ENCODE peak calls at places on chromosomes 2 and 18, in ten cellular contexts. One of them, this sample, is unnamed.
A peak's percentile ranks its signal among the peaks of the same experiment; 100 is the strongest.

GRCh38 chr2:1881998-1882397 is 137.7 kb upstream of the PXDN start:
- DNase-seq in fibroblast of lung: no peak
- DNase-seq in CD4-positive, CD25-positive, alpha-beta regulatory T cell: no peak
- DNase-seq in transverse colon: no peak
- DNase-seq in H9: no peak
- DNase-seq in Peyer's patch: no peak
- DNase-seq in lower lobe of right lung: no peak
- DNase-seq in ovary: no peak
- DNase-seq in body of pancreas: no peak
- DNase-seq in thoracic aorta: no peak
- DNase-seq in this sample: no peak

GRCh38 chr18:37520508-37520907 is 45.1 kb downstream of the CELF4 start:
- DNase-seq in fibroblast of lung: no peak
- DNase-seq in CD4-positive, CD25-positive, alpha-beta regulatory T cell: no peak
- DNase-seq in transverse colon: no peak
- DNase-seq in H9: no peak
- DNase-seq in Peyer's patch: no peak
- DNase-seq in lower lobe of right lung: no peak
- DNase-seq in ovary: no peak
- DNase-seq in body of pancreas: no peak
- DNase-seq in thoracic aorta: no peak
- DNase-seq in this sample: no peak

GRCh38 chr2:69833752-69834151 is 4.3 kb downstream of the GMCL1 start:
- DNase-seq in fibroblast of lung: no peak
- DNase-seq in CD4-positive, CD25-positive, alpha-beta regulatory T cell: no peak
- DNase-seq in transverse colon: no peak
- DNase-seq in H9: no peak
- DNase-seq in Peyer's patch: no peak
- DNase-seq in lower lobe of right lung: no peak
- DNase-seq in ovary: no peak
- DNase-seq in body of pancreas: no peak
- DNase-seq in thoracic aorta: no peak
- DNase-seq in this sample: no peak

GRCh38 chr18:70454705-70455322 is 166.0 kb downstream of the SOCS6 start:
- DNase-seq in fibroblast of lung: peak; percentile 61
- DNase-seq in CD4-positive, CD25-positive, alpha-beta regulatory T cell: peak; percentile 66
- DNase-seq in transverse colon: no peak
- DNase-seq in H9: no peak
- DNase-seq in Peyer's patch: peak; percentile 64
- DNase-seq in lower lobe of right lung: no peak
- DNase-seq in ovary: no peak
- DNase-seq in body of pancreas: peak; percentile 22
- DNase-seq in thoracic aorta: no peak
- DNase-seq in this sample: no peak

GRCh38 chr2:210195066-210195852 is 24.1 kb upstream of the KANSL1L start:
- DNase-seq in fibroblast of lung: peak; percentile 40
- DNase-seq in CD4-positive, CD25-positive, alpha-beta regulatory T cell: peak; percentile 63
- DNase-seq in transverse colon: no peak
- DNase-seq in H9: no peak
- DNase-seq in Peyer's patch: no peak
- DNase-seq in lower lobe of right lung: no peak
- DNase-seq in ovary: no peak
- DNase-seq in body of pancreas: no peak
- DNase-seq in thoracic aorta: no peak
- DNase-seq in this sample: no peak

GRCh38 chr2:12534646-12535263 is 182.0 kb upstream of the TRIB2 start:
- DNase-seq in fibroblast of lung: peak; percentile 98
- DNase-seq in CD4-positive, CD25-positive, alpha-beta regulatory T cell: no peak
- DNase-seq in transverse colon: no peak
- DNase-seq in H9: no peak
- DNase-seq in Peyer's patch: no peak
- DNase-seq in lower lobe of right lung: no peak
- DNase-seq in ovary: no peak
- DNase-seq in body of pancreas: no peak
- DNase-seq in thoracic aorta: no peak
- DNase-seq in this sample: no peak

GRCh38 chr2:188435115-188435514 is 143.4 kb downstream of the GULP1 start:
- DNase-seq in fibroblast of lung: no peak
- DNase-seq in CD4-positive, CD25-positive, alpha-beta regulatory T cell: no peak
- DNase-seq in transverse colon: no peak
- DNase-seq in H9: no peak
- DNase-seq in Peyer's patch: no peak
- DNase-seq in lower lobe of right lung: no peak
- DNase-seq in ovary: no peak
- DNase-seq in body of pancreas: no peak
- DNase-seq in thoracic aorta: no peak
- DNase-seq in this sample: no peak

GRCh38 chr2:45049937-45050336 is 40.7 kb upstream of the SIX2 start:
- DNase-seq in fibroblast of lung: no peak
- DNase-seq in CD4-positive, CD25-positive, alpha-beta regulatory T cell: no peak
- DNase-seq in transverse colon: no peak
- DNase-seq in H9: no peak
- DNase-seq in Peyer's patch: no peak
- DNase-seq in lower lobe of right lung: no peak
- DNase-seq in ovary: no peak
- DNase-seq in body of pancreas: no peak
- DNase-seq in thoracic aorta: no peak
- DNase-seq in this sample: no peak

GRCh38 chr18:46555724-46556123 is 101.3 kb downstream of the LOXHD1 start:
- DNase-seq in fibroblast of lung: peak; percentile 1
- DNase-seq in CD4-positive, CD25-positive, alpha-beta regulatory T cell: peak; percentile 10
- DNase-seq in transverse colon: no peak
- DNase-seq in H9: peak; percentile 63
- DNase-seq in Peyer's patch: no peak
- DNase-seq in lower lobe of right lung: no peak
- DNase-seq in ovary: no peak
- DNase-seq in body of pancreas: no peak
- DNase-seq in thoracic aorta: no peak
- DNase-seq in this sample: no peak

GRCh38 chr18:21336846-21337245 is 94.8 kb downstream of the GREB1L start:
- DNase-seq in fibroblast of lung: peak; percentile 63
- DNase-seq in CD4-positive, CD25-positive, alpha-beta regulatory T cell: no peak
- DNase-seq in transverse colon: no peak
- DNase-seq in H9: no peak
- DNase-seq in Peyer's patch: no peak
- DNase-seq in lower lobe of right lung: no peak
- DNase-seq in ovary: no peak
- DNase-seq in body of pancreas: no peak
- DNase-seq in thoracic aorta: no peak
- DNase-seq in this sample: no peak

GRCh38 chr2:224882291-224883171 is 159.7 kb downstream of the DOCK10 start:
- DNase-seq in fibroblast of lung: peak; percentile 93
- DNase-seq in CD4-positive, CD25-positive, alpha-beta regulatory T cell: no peak
- DNase-seq in transverse colon: no peak
- DNase-seq in H9: no peak
- DNase-seq in Peyer's patch: no peak
- DNase-seq in lower lobe of right lung: no peak
- DNase-seq in ovary: no peak
- DNase-seq in body of pancreas: no peak
- DNase-seq in thoracic aorta: no peak
- DNase-seq in this sample: no peak

GRCh38 chr2:29084561-29084960 is 10.2 kb upstream of the PCARE start:
- DNase-seq in fibroblast of lung: no peak
- DNase-seq in CD4-positive, CD25-positive, alpha-beta regulatory T cell: no peak
- DNase-seq in transverse colon: no peak
- DNase-seq in H9: no peak
- DNase-seq in Peyer's patch: no peak
- DNase-seq in lower lobe of right lung: no peak
- DNase-seq in ovary: no peak
- DNase-seq in body of pancreas: no peak
- DNase-seq in thoracic aorta: no peak
- DNase-seq in this sample: no peak

GRCh38 chr18:58110398-58110797 is 66.4 kb downstream of the NEDD4L start:
- DNase-seq in fibroblast of lung: no peak
- DNase-seq in CD4-positive, CD25-positive, alpha-beta regulatory T cell: no peak
- DNase-seq in transverse colon: no peak
- DNase-seq in H9: no peak
- DNase-seq in Peyer's patch: no peak
- DNase-seq in lower lobe of right lung: no peak
- DNase-seq in ovary: no peak
- DNase-seq in body of pancreas: no peak
- DNase-seq in thoracic aorta: no peak
- DNase-seq in this sample: no peak

GRCh38 chr2:17646096-17646554 is 105.6 kb downstream of the VSNL1 start:
- DNase-seq in fibroblast of lung: peak; percentile 78
- DNase-seq in CD4-positive, CD25-positive, alpha-beta regulatory T cell: peak; percentile 67
- DNase-seq in transverse colon: peak; percentile 64
- DNase-seq in H9: no peak
- DNase-seq in Peyer's patch: peak; percentile 71
- DNase-seq in lower lobe of right lung: no peak
- DNase-seq in ovary: peak; percentile 79
- DNase-seq in body of pancreas: peak; percentile 59
- DNase-seq in thoracic aorta: no peak
- DNase-seq in this sample: no peak

GRCh38 chr2:26578581-26578980 is 62.6 kb downstream of the CIB4 start:
- DNase-seq in fibroblast of lung: no peak
- DNase-seq in CD4-positive, CD25-positive, alpha-beta regulatory T cell: no peak
- DNase-seq in transverse colon: no peak
- DNase-seq in H9: no peak
- DNase-seq in Peyer's patch: no peak
- DNase-seq in lower lobe of right lung: no peak
- DNase-seq in ovary: no peak
- DNase-seq in body of pancreas: no peak
- DNase-seq in thoracic aorta: no peak
- DNase-seq in this sample: no peak
- H3K27me3 ChIP-seq in fibroblast of lung: peaks cover 19% of the 10 kb centered on the region
- H3K27me3 ChIP-seq in CD4-positive, CD25-positive, alpha-beta regulatory T cell: no peaks in the 10 kb centered on the region
- H3K27me3 ChIP-seq in transverse colon: no peaks in the 10 kb centered on the region
- H3K27me3 ChIP-seq in H9: no peaks in the 10 kb centered on the region
- H3K27me3 ChIP-seq in Peyer's patch: no peaks in the 10 kb centered on the region
- H3K27me3 ChIP-seq in lower lobe of right lung: peaks cover 15% of the 10 kb centered on the region
- H3K27me3 ChIP-seq in ovary: no peaks in the 10 kb centered on the region
- H3K27me3 ChIP-seq in body of pancreas: no peaks in the 10 kb centered on the region
- H3K27me3 ChIP-seq in thoracic aorta: no peaks in the 10 kb centered on the region
- H3K27me3 ChIP-seq in this sample: peaks cover 4% of the 10 kb centered on the region

GRCh38 chr2:223100061-223100511 is 48.1 kb downstream of the KCNE4 start:
- DNase-seq in fibroblast of lung: peak; percentile 77
- DNase-seq in CD4-positive, CD25-positive, alpha-beta regulatory T cell: no peak
- DNase-seq in transverse colon: peak; percentile 41
- DNase-seq in H9: no peak
- DNase-seq in Peyer's patch: no peak
- DNase-seq in lower lobe of right lung: peak; percentile 47
- DNase-seq in ovary: peak; percentile 65
- DNase-seq in body of pancreas: peak; percentile 45
- DNase-seq in thoracic aorta: no peak
- DNase-seq in this sample: no peak
- H3K4me1 ChIP-seq in fibroblast of lung: peaks cover 10% of the 10 kb centered on the region
- H3K4me1 ChIP-seq in CD4-positive, CD25-positive, alpha-beta regulatory T cell: no peaks in the 10 kb centered on the region
- H3K4me1 ChIP-seq in transverse colon: no peaks in the 10 kb centered on the region
- H3K4me1 ChIP-seq in H9: no peaks in the 10 kb centered on the region
- H3K4me1 ChIP-seq in Peyer's patch: no peaks in the 10 kb centered on the region
- H3K4me1 ChIP-seq in lower lobe of right lung: peaks cover 8% of the 10 kb centered on the region
- H3K4me1 ChIP-seq in ovary: peaks cover 4% of the 10 kb centered on the region
- H3K4me1 ChIP-seq in body of pancreas: peaks cover 29% of the 10 kb centered on the region
- H3K4me1 ChIP-seq in thoracic aorta: peaks cover 33% of the 10 kb centered on the region
- H3K4me1 ChIP-seq in this sample: no peaks in the 10 kb centered on the region

DNA sequence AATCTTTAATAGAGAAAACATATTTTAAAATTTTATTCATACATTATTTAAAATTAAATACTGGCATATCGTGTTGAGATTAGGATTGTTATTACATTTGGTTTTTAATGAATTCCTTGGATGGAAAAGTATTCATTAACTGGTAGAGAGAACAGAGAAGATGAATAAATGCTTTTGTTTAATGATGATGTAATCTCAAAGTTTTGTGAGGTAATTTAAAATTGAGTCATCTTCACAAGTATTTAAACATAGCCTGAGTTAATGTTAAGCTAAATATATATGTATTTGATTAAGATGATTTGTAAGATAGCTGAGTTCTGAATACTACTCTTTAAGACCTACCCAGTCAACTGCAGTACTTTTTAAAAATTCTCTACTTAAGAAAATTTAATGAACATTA is 713.4 kb upstream of the VRK2 start:
- DNase-seq in fibroblast of lung: no peak
- DNase-seq in CD4-positive, CD25-positive, alpha-beta regulatory T cell: no peak
- DNase-seq in transverse colon: no peak
- DNase-seq in H9: no peak
- DNase-seq in Peyer's patch: no peak
- DNase-seq in lower lobe of right lung: no peak
- DNase-seq in ovary: no peak
- DNase-seq in body of pancreas: no peak
- DNase-seq in thoracic aorta: no peak
- DNase-seq in this sample: no peak
- H3K9me3 ChIP-seq in fibroblast of lung: no peaks in the 10 kb centered on the region
- H3K9me3 ChIP-seq in CD4-positive, CD25-positive, alpha-beta regulatory T cell: no peaks in the 10 kb centered on the region
- H3K9me3 ChIP-seq in transverse colon: no peaks in the 10 kb centered on the region
- H3K9me3 ChIP-seq in H9: no peaks in the 10 kb centered on the region
- H3K9me3 ChIP-seq in Peyer's patch: no peaks in the 10 kb centered on the region
- H3K9me3 ChIP-seq in lower lobe of right lung: no peaks in the 10 kb centered on the region
- H3K9me3 ChIP-seq in ovary: no peaks in the 10 kb centered on the region
- H3K9me3 ChIP-seq in body of pancreas: no peaks in the 10 kb centered on the region
- H3K9me3 ChIP-seq in thoracic aorta: no peaks in the 10 kb centered on the region
- H3K9me3 ChIP-seq in this sample: no peaks in the 10 kb centered on the region

GRCh38 chr2:174340400-174341300 is 5.9 kb downstream of the SP9 start:
- DNase-seq in fibroblast of lung: no peak
- DNase-seq in CD4-positive, CD25-positive, alpha-beta regulatory T cell: peak; percentile 17
- DNase-seq in transverse colon: no peak
- DNase-seq in H9: peak; percentile 61
- DNase-seq in Peyer's patch: no peak
- DNase-seq in lower lobe of right lung: no peak
- DNase-seq in ovary: no peak
- DNase-seq in body of pancreas: no peak
- DNase-seq in thoracic aorta: no peak
- DNase-seq in this sample: no peak

GRCh38 chr2:174339971-174340399 is 5.2 kb downstream of the SP9 start:
- DNase-seq in fibroblast of lung: no peak
- DNase-seq in CD4-positive, CD25-positive, alpha-beta regulatory T cell: peak; percentile 22
- DNase-seq in transverse colon: no peak
- DNase-seq in H9: no peak
- DNase-seq in Peyer's patch: no peak
- DNase-seq in lower lobe of right lung: no peak
- DNase-seq in ovary: no peak
- DNase-seq in body of pancreas: no peak
- DNase-seq in thoracic aorta: no peak
- DNase-seq in this sample: no peak

GRCh38 chr2:174338626-174339570 is 4.1 kb downstream of the SP9 start:
- DNase-seq in fibroblast of lung: no peak
- DNase-seq in CD4-positive, CD25-positive, alpha-beta regulatory T cell: peak; percentile 16
- DNase-seq in transverse colon: no peak
- DNase-seq in H9: peak; percentile 73
- DNase-seq in Peyer's patch: no peak
- DNase-seq in lower lobe of right lung: no peak
- DNase-seq in ovary: no peak
- DNase-seq in body of pancreas: no peak
- DNase-seq in thoracic aorta: no peak
- DNase-seq in this sample: no peak

GRCh38 chr2:174338155-174338495 is 3.4 kb downstream of the SP9 start:
- DNase-seq in fibroblast of lung: no peak
- DNase-seq in CD4-positive, CD25-positive, alpha-beta regulatory T cell: no peak
- DNase-seq in transverse colon: no peak
- DNase-seq in H9: no peak
- DNase-seq in Peyer's patch: no peak
- DNase-seq in lower lobe of right lung: no peak
- DNase-seq in ovary: no peak
- DNase-seq in body of pancreas: no peak
- DNase-seq in thoracic aorta: no peak
- DNase-seq in this sample: no peak

DNA sequence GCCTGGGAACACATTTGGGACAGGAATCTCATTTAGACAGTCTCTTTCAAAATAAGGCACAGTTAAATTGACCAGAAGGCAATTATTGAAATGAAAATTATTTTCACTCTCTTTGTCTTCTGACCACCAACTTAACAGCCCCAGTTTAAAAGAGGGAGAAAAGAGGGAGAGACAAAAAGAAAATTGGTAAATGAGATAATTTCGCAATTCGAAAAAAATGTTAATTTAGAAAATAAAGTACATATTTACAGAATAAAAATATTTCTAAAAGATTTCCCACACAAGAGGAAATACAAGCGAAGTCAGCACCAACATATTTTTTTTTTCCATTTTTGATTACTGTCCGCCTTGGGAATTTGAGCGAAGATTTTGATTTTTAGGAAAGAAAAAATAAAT is 4.8 kb downstream of the SP9 start:
- DNase-seq in fibroblast of lung: no peak
- DNase-seq in CD4-positive, CD25-positive, alpha-beta regulatory T cell: no peak
- DNase-seq in transverse colon: no peak
- DNase-seq in H9: no peak
- DNase-seq in Peyer's patch: no peak
- DNase-seq in lower lobe of right lung: no peak
- DNase-seq in ovary: no peak
- DNase-seq in body of pancreas: no peak
- DNase-seq in thoracic aorta: no peak
- DNase-seq in this sample: no peak
- H3K27me3 ChIP-seq in fibroblast of lung: peaks cover 93% of the 10 kb centered on the region
- H3K27me3 ChIP-seq in CD4-positive, CD25-positive, alpha-beta regulatory T cell: peaks cover 49% of the 10 kb centered on the region
- H3K27me3 ChIP-seq in transverse colon: peaks cover 100% of the 10 kb centered on the region
- H3K27me3 ChIP-seq in H9: peaks cover 76% of the 10 kb centered on the region
- H3K27me3 ChIP-seq in Peyer's patch: peaks cover 89% of the 10 kb centered on the region
- H3K27me3 ChIP-seq in lower lobe of right lung: peaks cover 99% of the 10 kb centered on the region
- H3K27me3 ChIP-seq in ovary: peaks cover 15% of the 10 kb centered on the region
- H3K27me3 ChIP-seq in body of pancreas: peaks cover 7% of the 10 kb centered on the region
- H3K27me3 ChIP-seq in thoracic aorta: peaks cover 84% of the 10 kb centered on the region
- H3K27me3 ChIP-seq in this sample: peaks cover 96% of the 10 kb centered on the region

This sample was measured in effector memory CD4-positive, alpha-beta T cell.